ENCODE peak calls at places on chromosomes 16 and 17, in six cellular contexts. E is globus pallidus; V is AG09319; T is astrocyte; R is activated T-cell treated with anti-CD3 and anti-CD28 coated beads, Interleukin-2, amount 50 U/mL, for 1 hour; D is HEK293T. U is an unnamed sample.
A peak's percentile ranks its signal among the peaks of the same experiment; 100 is the strongest.

GRCh38 chr16:3259097-3259496 is 2.7 kb upstream of the MEFV start:
- DNase-seq in V (peak; percentile 30), E (no peak), R (no peak), T (no peak), D (no peak), U (no peak)

GRCh38 chr16:19959736-19960135 is 75.1 kb upstream of the GPRC5B start:
- DNase-seq in T (no peak), D (no peak), R (no peak), V (no peak), E (no peak), U (no peak)

GRCh38 chr17:41785091-41785875 is 1.2 kb downstream of the JUP start:
- DNase-seq in D (no peak), E (no peak), V (no peak), R (no peak), T (no peak), U (no peak)

GRCh38 chr17:73506470-73507435 is 137.5 kb downstream of the SDK2 start:
- DNase-seq in R (no peak), V (no peak), E (no peak), T (no peak), D (no peak), U (no peak)

GRCh38 chr17:37087683-37088082 is 138.9 kb downstream of the AATF start:
- DNase-seq in V (no peak), T (no peak), R (no peak), D (no peak), E (no peak), U (no peak)

GRCh38 chr16:11835891-11836652 is 15.3 kb downstream of the RSL1D1 start:
- DNase-seq in V (peak; percentile 30), E (no peak), R (no peak), D (no peak), T (peak; percentile 61), U (no peak)

GRCh38 chr16:72051818-72052217 is 2.5 kb upstream of the HP start:
- DNase-seq in R (no peak), E (no peak), T (no peak), V (no peak), D (no peak), U (no peak)

GRCh38 chr17:9021158-9021984 is at the start of gene NTN1:
- DNase-seq in T (peak; percentile 11), D (peak; percentile 60), V (no peak), R (peak; percentile 64), E (peak; percentile 16), U (no peak)

GRCh38 chr16:66451548-66451947 is 24.5 kb downstream of the BEAN1 start:
- DNase-seq in T (no peak), V (no peak), R (no peak), E (no peak), D (no peak), U (no peak)

GRCh38 chr17:7889166-7889584 is 586 bp downstream of the CHD3 start:
- DNase-seq in D (peak; percentile 26), R (peak; percentile 40), T (peak; percentile 68), E (peak; percentile 98), V (peak; percentile 91), U (no peak)

GRCh38 chr17:15655162-15655561 is 28.9 kb downstream of the TRIM16 start:
- DNase-seq in E (no peak), V (no peak), R (no peak), D (no peak), T (peak; percentile 50), U (no peak)

GRCh38 chr17:63988741-63989621 is 9.2 kb upstream of the PRR29 start:
- DNase-seq in D (no peak), E (no peak), R (no peak), V (no peak), T (no peak), U (no peak)

GRCh38 chr16:19104591-19104990 is 9.2 kb upstream of the ITPRIPL2 start:
- DNase-seq in D (no peak), R (no peak), T (no peak), V (no peak), E (no peak), U (no peak)

GRCh38 chr16:89712476-89712805 is 8.3 kb downstream of the VPS9D1 start:
- DNase-seq in V (no peak), D (no peak), R (no peak), E (no peak), T (no peak), U (no peak)

GRCh38 chr17:46770818-46771600 is 47.5 kb downstream of the WNT3 start:
- DNase-seq in T (no peak), V (no peak), E (no peak), D (peak; percentile 69), R (peak; percentile 42), U (no peak)

GRCh38 chr17:42421479-42422332 is 1.4 kb downstream of the CAVIN1 start:
- DNase-seq in E (no peak), V (no peak), R (peak; percentile 32), D (peak; percentile 4), T (peak; percentile 72), U (no peak)